ENCODE peak calls at places on chromosomes 1 and 21, in four cellular contexts. E, T, M and W are unnamed samples.

GRCh38 chr1:5597991-5598823 is 394.0 kb downstream of the NPHP4 start:
- DNase-seq in E (no peak), T (no peak), M (no peak), W (peak; percentile 27)

GRCh38 chr1:84108900-84109578 is 35.0 kb upstream of the PRKACB start:
- DNase-seq in E (no peak), T (no peak), M (no peak), W (no peak)

GRCh38 chr21:36750579-36750959 is 51.7 kb downstream of the SIM2 start:
- DNase-seq in E (no peak), T (no peak), M (no peak), W (no peak)

GRCh38 chr1:205285391-205286101 is 36.0 kb downstream of the NUAK2 start:
- DNase-seq in E (no peak), T (no peak), M (no peak), W (no peak)

GRCh38 chr1:244826712-244827111 is 8.7 kb upstream of the COX20 start:
- DNase-seq in E (no peak), T (no peak), M (no peak), W (no peak)

GRCh38 chr1:35115459-35116383 is 36.5 kb downstream of the ZMYM1 start:
- DNase-seq in E (no peak), T (no peak), M (no peak), W (no peak)

GRCh38 chr1:89608627-89609338 is 24.1 kb upstream of the LRRC8C start:
- DNase-seq in E (no peak), T (no peak), M (no peak), W (no peak)

GRCh38 chr1:241007668-241008067 is 349.3 kb downstream of the RGS7 start:
- DNase-seq in E (no peak), T (no peak), M (no peak), W (no peak)

GRCh38 chr1:65596768-65597167 is 176.3 kb downstream of the LEPR start:
- DNase-seq in E (no peak), T (no peak), M (no peak), W (no peak)

GRCh38 chr1:11067716-11068495 is 8.1 kb upstream of the SRM start:
- DNase-seq in E (no peak), T (peak; percentile 40), M (no peak), W (no peak)

GRCh38 chr1:25645641-25646400 is 29.2 kb downstream of the MAN1C1 start:
- DNase-seq in E (no peak), T (no peak), M (no peak), W (no peak)

GRCh38 chr1:71465093-71465492 is 384.3 kb upstream of the ZRANB2 start:
- DNase-seq in E (no peak), T (no peak), M (no peak), W (no peak)

GRCh38 chr1:38858833-38859560 is 575 bp downstream of the RRAGC start:
- DNase-seq in E (peak; percentile 15), T (peak; percentile 79), M (peak; percentile 48), W (peak; percentile 22)

GRCh38 chr1:48294656-48295055 is 72.1 kb downstream of the SLC5A9 start:
- DNase-seq in E (no peak), T (no peak), M (no peak), W (no peak)

GRCh38 chr1:181099152-181100014 is 10.9 kb downstream of the IER5 start:
- DNase-seq in E (no peak), T (no peak), M (no peak), W (no peak)

GRCh38 chr1:62746086-62746808 is 37.7 kb upstream of the ATG4C start:
- DNase-seq in E (peak; percentile 17), T (no peak), M (no peak), W (no peak)

GRCh38 chr1:147669475-147670318 is 627 bp downstream of the ACP6 start:
- DNase-seq in E (peak; percentile 52), T (peak; percentile 67), M (peak; percentile 34), W (peak; percentile 18)

GRCh38 chr21:44020551-44020950 is 8.4 kb downstream of the TRAPPC10 start:
- DNase-seq in E (no peak), T (no peak), M (no peak), W (no peak)

GRCh38 chr21:39014751-39015150 is 168.5 kb downstream of the PSMG1 start:
- DNase-seq in E (no peak), T (no peak), M (no peak), W (no peak)

GRCh38 chr1:233710031-233710430 is 96.1 kb downstream of the KCNK1 start:
- DNase-seq in E (no peak), T (no peak), M (no peak), W (no peak)

DNA sequence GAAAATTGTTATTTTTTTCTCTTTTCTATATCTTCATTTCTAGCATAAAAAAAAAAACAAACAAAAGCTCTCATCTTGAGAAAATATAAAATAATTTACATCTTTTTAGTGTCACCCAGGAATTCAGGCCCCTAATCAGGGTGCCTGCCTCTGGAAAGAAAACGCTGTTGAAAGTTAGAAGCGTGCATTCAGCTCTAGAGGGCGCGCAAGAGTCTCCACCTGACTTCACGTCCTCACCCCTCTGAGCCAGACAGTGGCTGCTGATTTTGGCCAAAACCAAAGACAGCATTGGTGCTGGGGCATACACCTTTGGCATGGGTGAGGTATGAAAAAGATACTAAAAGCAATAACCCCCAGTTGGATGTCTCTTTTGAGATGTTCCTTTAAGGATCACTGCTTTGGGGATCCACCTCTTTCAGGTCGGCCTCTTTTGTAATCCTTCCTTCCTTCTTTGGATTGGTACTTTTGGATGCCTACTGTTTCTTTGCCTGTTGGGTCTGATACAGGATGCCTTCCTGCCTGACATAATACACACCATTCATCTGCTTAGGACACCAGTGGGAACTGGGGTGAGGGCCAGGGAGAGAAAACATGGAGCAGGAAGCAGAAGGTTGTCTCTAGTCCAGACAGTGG is 77.6 kb upstream of the CHRM3 start:
- DNase-seq in E (no peak), T (no peak), M (peak; percentile 59), W (no peak)
- TF ChIP-seq CTCF in E (peak; percentile 47), T (peak; percentile 17), M (no peak), W (peak; percentile 33)

GRCh38 chr21:28277324-28277723 is 715.4 kb downstream of the LTN1 start:
- DNase-seq in E (no peak), T (no peak), M (no peak), W (no peak)
- TF ChIP-seq EP300 in E (no peak), T (no peak), M (no peak), W (no peak)

GRCh38 chr1:2538872-2539271 is 8.8 kb upstream of the HES5 start:
- DNase-seq in E (no peak), T (no peak), M (no peak), W (no peak)
- TF ChIP-seq CTCF in E (no peak), T (no peak), M (no peak), W (no peak)

DNA sequence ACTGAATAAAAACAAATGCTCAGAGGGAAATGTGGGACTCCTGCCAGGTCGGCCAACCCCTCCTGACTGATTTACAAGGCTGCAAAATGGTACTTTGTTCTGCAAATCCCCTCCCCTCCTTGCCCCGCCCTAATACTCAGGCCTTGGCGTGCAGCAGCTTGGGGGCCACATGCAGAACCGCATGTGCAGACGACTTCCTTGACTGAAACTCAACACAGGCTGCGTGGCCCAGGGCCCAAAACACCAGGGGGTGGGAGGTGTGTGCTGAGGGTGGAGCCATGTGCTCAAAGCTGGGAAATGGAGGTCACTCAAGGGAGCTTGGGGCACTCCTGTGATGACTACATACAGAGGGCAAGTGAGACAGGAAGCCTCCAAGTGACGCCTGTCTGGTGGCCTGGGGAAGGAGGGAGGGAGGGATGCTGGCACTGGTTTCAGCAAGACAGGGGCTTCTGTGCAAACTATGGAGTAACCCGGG is 87.2 kb downstream of the MRPL37 start:
- DNase-seq in E (no peak), T (peak; percentile 90), M (peak; percentile 83), W (peak; percentile 74)
- TF ChIP-seq EP300 in E (no peak), T (no peak), M (peak; percentile 67), W (peak; percentile 96)

GRCh38 chr1:27661412-27662075 is 10.4 kb downstream of the IFI6 start:
- DNase-seq in E (no peak), T (no peak), M (no peak), W (no peak)

GRCh38 chr1:27656157-27656893 is 15.7 kb downstream of the IFI6 start:
- DNase-seq in E (no peak), T (peak; percentile 90), M (no peak), W (peak; percentile 55)

GRCh38 chr1:27660300-27660837 is 11.6 kb downstream of the IFI6 start:
- DNase-seq in E (no peak), T (no peak), M (no peak), W (no peak)

GRCh38 chr1:27659497-27660299 is 12.3 kb downstream of the IFI6 start:
- DNase-seq in E (peak; percentile 61), T (peak; percentile 96), M (peak; percentile 94), W (peak; percentile 89)

GRCh38 chr1:27658951-27659496 is 13.0 kb downstream of the IFI6 start:
- DNase-seq in E (no peak), T (no peak), M (peak; percentile 42), W (no peak)
- TF ChIP-seq CTCF in E (no peak), T (no peak), M (no peak), W (no peak)

DNA sequence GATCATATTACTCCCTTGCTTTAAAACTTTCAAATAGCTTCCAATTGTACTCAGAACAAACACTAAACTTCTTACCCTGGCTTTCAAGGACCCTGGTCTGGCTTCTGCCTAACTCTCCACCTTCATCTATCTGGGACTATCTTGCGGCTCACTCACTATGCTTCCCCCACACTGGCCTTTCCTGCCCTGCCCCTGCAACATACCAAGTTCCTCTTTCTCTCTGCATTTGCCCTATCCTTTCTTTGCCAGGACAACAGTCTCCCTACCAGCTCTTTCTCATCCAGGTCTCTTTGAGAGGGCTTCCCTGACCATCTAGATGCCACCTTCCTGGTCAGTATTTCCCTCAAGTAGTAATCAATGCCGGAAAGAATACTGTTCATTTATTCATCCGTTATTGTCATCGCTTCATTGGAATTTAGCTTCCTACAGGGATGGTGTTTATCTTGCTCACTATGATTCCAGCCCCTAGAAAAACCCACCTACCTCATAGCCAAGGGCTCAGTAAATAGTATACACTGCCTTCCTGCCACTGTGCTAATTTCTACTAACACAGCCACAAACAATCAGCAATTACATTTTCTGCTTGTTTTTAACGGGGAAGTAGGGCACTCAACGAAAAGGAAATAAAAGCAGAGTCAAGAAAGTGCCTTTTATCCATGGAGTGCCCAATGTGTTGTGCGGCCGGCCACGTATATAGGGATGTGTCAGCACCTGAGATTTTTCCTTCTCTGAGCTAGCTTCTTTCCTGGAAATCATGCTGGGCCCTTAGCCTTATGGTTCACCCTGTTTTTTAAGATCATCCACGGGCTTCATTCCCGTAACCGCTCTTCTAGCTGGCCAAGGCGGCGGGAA is 521 bp upstream of the CDC7 start:
- DNase-seq in E (no peak), T (no peak), M (no peak), W (no peak)
- TF ChIP-seq EP300 in E (no peak), T (no peak), M (peak; percentile 90), W (no peak)

GRCh38 chr21:34795152-34796141 is 126.7 kb downstream of the CLIC6 start:
- DNase-seq in E (peak; percentile 28), T (no peak), M (no peak), W (no peak)
- TF ChIP-seq CTCF in E (peak; percentile 26), T (no peak), M (peak; percentile 11), W (no peak)